ENCODE peak calls at places on chromosomes 13 and 19, in nine cellular contexts. K is activated T-helper 1 cell treated with Interleukin-2 at 50 U/mL for 16 hours; V is effector memory CD4-positive, alpha-beta T cell; Y is hepatic stellate cell; T is stimulated activated CD4-positive, alpha-beta T cell treated with anti-CD3 and anti-CD28 coated beads, Interleukin-4, amount 100 ng/mL, for 48 hours; U is myocyte; M is skeletal muscle cell; Q is astrocyte of the cerebellum; J is choroid plexus epithelial cell. Z is an unnamed sample.

GRCh38 chr19:42465827-42466280 is 23.1 kb upstream of the CXCL17 start:
- DNase-seq in K (no peak), V (no peak), Y (no peak), T (no peak), U (no peak), M (no peak), Q (no peak), J (no peak), Z (peak)

GRCh38 chr13:110126391-110126961 is 180.5 kb downstream of the COL4A1 start:
- DNase-seq in K (no peak), V (no peak), Y (peak), T (no peak), U (peak), M (peak), Q (peak), J (peak), Z (no peak)

GRCh38 chr13:103289661-103290060 is 223.4 kb upstream of the SLC10A2 start:
- DNase-seq in K (no peak), V (no peak), Y (no peak), T (no peak), U (no peak), M (no peak), Q (peak), J (peak), Z (no peak)

GRCh38 chr19:49927526-49928264 is 1.3 kb upstream of the ATF5 start:
- DNase-seq in K (no peak), V (no peak), Y (no peak), T (no peak), U (peak), M (no peak), Q (no peak), J (no peak), Z (no peak)

GRCh38 chr19:18173572-18174294 is at the start of gene IFI30:
- DNase-seq in K (peak), V (peak), Y (peak), T (peak), U (peak), M (no peak), Q (no peak), J (peak), Z (peak)

GRCh38 chr19:11200015-11200574 is 2.8 kb upstream of the KANK2 start:
- DNase-seq in K (no peak), V (no peak), Y (no peak), T (no peak), U (no peak), M (no peak), Q (no peak), J (no peak), Z (no peak)

GRCh38 chr13:109655206-109655600 is 131.2 kb downstream of the IRS2 start:
- DNase-seq in K (no peak), V (no peak), Y (no peak), T (no peak), U (no peak), M (peak), Q (no peak), J (no peak), Z (no peak)

GRCh38 chr13:61706899-61707298 is 291.2 kb upstream of the PCDH20 start:
- DNase-seq in K (no peak), V (no peak), Y (no peak), T (no peak), U (no peak), M (no peak), Q (no peak), J (no peak), Z (no peak)

GRCh38 chr13:90270231-90270630 is 1077.3 kb upstream of the MIR17HG start:
- DNase-seq in K (no peak), V (no peak), Y (no peak), T (no peak), U (no peak), M (no peak), Q (no peak), J (no peak), Z (no peak)

Z was measured in GM12865.